ENCODE peak calls at places on chromosomes 4 and X, in five cellular contexts. M, P, V, I and U are unnamed samples.

GRCh38 chr4:177554966-177555574 is 112.8 kb upstream of the AGA start:
- DNase-seq in M (no peak), V (no peak), I (peak), P (no peak), U (peak)

GRCh38 chr4:80615099-80615498 is 279.6 kb downstream of the CFAP299 start:
- DNase-seq in M (no peak), I (no peak), V (peak), P (no peak), U (no peak)

GRCh38 chr4:161256172-161256571 is 907.6 kb downstream of the FSTL5 start:
- DNase-seq in P (no peak), I (no peak), V (no peak), M (no peak), U (no peak)

GRCh38 chrX:78708171-78708570 is 39.3 kb upstream of the LPAR4 start:
- DNase-seq in P (peak), M (no peak), V (peak), I (no peak), U (peak)

GRCh38 chrX:71547339-71547738 is 14.4 kb downstream of the OGT start:
- DNase-seq in V (no peak), P (no peak), M (no peak), I (no peak), U (no peak)

GRCh38 chrX:21528076-21528475 is 130.1 kb downstream of the KLHL34 start:
- DNase-seq in I (no peak), P (no peak), V (no peak), M (no peak), U (no peak)

GRCh38 chrX:100946521-100946920 is 17.8 kb upstream of the XKRX start:
- DNase-seq in V (no peak), I (no peak), P (no peak), M (no peak), U (no peak)

GRCh38 chr4:37429906-37430305 is 185.4 kb downstream of the NWD2 start:
- DNase-seq in M (no peak), P (no peak), I (no peak), V (no peak), U (no peak)

GRCh38 chr4:163107754-163108153 is 58.9 kb downstream of the NAF1 start:
- DNase-seq in I (no peak), P (no peak), V (no peak), M (no peak), U (no peak)

GRCh38 chrX:133939655-133940054 is 45.7 kb downstream of the GPC3 start:
- DNase-seq in P (no peak), M (no peak), V (no peak), I (no peak), U (no peak)

GRCh38 chr4:168830777-168831512 is 179.1 kb downstream of the CBR4 start:
- DNase-seq in I (no peak), M (no peak), P (no peak), V (no peak), U (peak)

GRCh38 chr4:143667461-143667860 is 33.0 kb downstream of the FREM3 start:
- DNase-seq in M (no peak), I (no peak), V (no peak), P (no peak), U (no peak)

GRCh38 chr4:112857461-112857860 is 192.0 kb upstream of the ANK2 start:
- DNase-seq in M (no peak), P (no peak), V (no peak), I (no peak), U (peak)

GRCh38 chrX:105876658-105877057 is 54.3 kb downstream of the NRK start:
- DNase-seq in I (no peak), P (no peak), M (no peak), V (peak), U (no peak)

GRCh38 chr4:67634741-67635140 is 66.2 kb downstream of the UBA6 start:
- DNase-seq in I (no peak), P (no peak), M (no peak), V (no peak), U (no peak)

GRCh38 chr4:8615921-8616787 is 23.6 kb downstream of the CPZ start:
- DNase-seq in P (no peak), V (no peak), I (no peak), M (no peak), U (no peak)

GRCh38 chr4:56757270-56757746 is 64.2 kb downstream of the SPINK2 start:
- DNase-seq in V (no peak), M (no peak), P (no peak), I (no peak), U (no peak)

GRCh38 chr4:88291003-88291402 is 6.6 kb upstream of the PPM1K start:
- DNase-seq in P (no peak), I (peak), V (no peak), M (no peak), U (no peak)

GRCh38 chr4:105666693-105667092 is 41.8 kb downstream of the INTS12 start:
- DNase-seq in P (no peak), M (no peak), I (peak), V (no peak), U (peak)

GRCh38 chr4:106201373-106201772 is 114.6 kb downstream of the TBCK start:
- DNase-seq in I (no peak), M (no peak), V (peak), P (no peak), U (peak)

GRCh38 chrX:130909469-130910136 is 6.6 kb upstream of the ENOX2 start:
- DNase-seq in V (no peak), M (no peak), I (peak), P (no peak), U (no peak)

GRCh38 chr4:16443504-16444088 is 217.3 kb upstream of the TAPT1 start:
- DNase-seq in V (peak), P (no peak), I (peak), M (no peak), U (peak)

GRCh38 chr4:123806057-123806456 is 409.5 kb downstream of the SPRY1 start:
- DNase-seq in V (no peak), I (no peak), M (no peak), P (no peak), U (no peak)

GRCh38 chr4:8849266-8850073 is 22.2 kb downstream of the HMX1 start:
- DNase-seq in V (no peak), P (no peak), I (no peak), M (no peak), U (no peak)

GRCh38 chrX:2589186-2590020 is 88.6 kb upstream of the DHRSX start:
- DNase-seq in V (no peak), I (no peak), M (no peak), P (no peak), U (no peak)

GRCh38 chr4:179880756-179881155 is 2362.4 kb upstream of the TENM3 start:
- DNase-seq in I (no peak), M (no peak), P (no peak), V (no peak), U (no peak)

GRCh38 chr4:57148831-57149230 is 38.6 kb upstream of the IGFBP7 start:
- DNase-seq in M (no peak), P (no peak), I (no peak), V (no peak), U (no peak)

GRCh38 chr4:10121568-10122097 is 5.0 kb upstream of the WDR1 start:
- DNase-seq in I (no peak), V (peak), P (no peak), M (no peak), U (no peak)

GRCh38 chr4:77697860-77698599 is 92.4 kb downstream of the CXCL13 start:
- DNase-seq in M (no peak), I (no peak), V (peak), P (no peak), U (peak)

GRCh38 chr4:142035556-142035955 is 399.2 kb downstream of the IL15 start:
- DNase-seq in I (no peak), V (no peak), M (no peak), P (no peak), U (no peak)

GRCh38 chrX:10156199-10157031 is at the start of gene CLCN4:
- DNase-seq in M (no peak), P (no peak), I (no peak), V (peak), U (peak)

GRCh38 chrX:135477576-135477975 is 42.9 kb upstream of the INTS6L start:
- DNase-seq in M (no peak), I (peak), V (peak), P (peak), U (peak)

GRCh38 chrX:120260369-120260768 is 9.8 kb downstream of the ZBTB33 start:
- DNase-seq in M (no peak), P (no peak), I (no peak), V (no peak), U (no peak)

GRCh38 chrX:97790850-97791249 is 907.1 kb downstream of the RPA4 start:
- DNase-seq in M (no peak), P (no peak), V (no peak), I (no peak), U (no peak)

GRCh38 chr4:74659576-74660411 is 134.5 kb downstream of the BTC start:
- DNase-seq in V (peak), M (no peak), I (peak), P (no peak), U (peak)
- TF ChIP-seq RAD21 in V (no peak), M (no peak), I (no peak), P (no peak), U (no peak)

DNA sequence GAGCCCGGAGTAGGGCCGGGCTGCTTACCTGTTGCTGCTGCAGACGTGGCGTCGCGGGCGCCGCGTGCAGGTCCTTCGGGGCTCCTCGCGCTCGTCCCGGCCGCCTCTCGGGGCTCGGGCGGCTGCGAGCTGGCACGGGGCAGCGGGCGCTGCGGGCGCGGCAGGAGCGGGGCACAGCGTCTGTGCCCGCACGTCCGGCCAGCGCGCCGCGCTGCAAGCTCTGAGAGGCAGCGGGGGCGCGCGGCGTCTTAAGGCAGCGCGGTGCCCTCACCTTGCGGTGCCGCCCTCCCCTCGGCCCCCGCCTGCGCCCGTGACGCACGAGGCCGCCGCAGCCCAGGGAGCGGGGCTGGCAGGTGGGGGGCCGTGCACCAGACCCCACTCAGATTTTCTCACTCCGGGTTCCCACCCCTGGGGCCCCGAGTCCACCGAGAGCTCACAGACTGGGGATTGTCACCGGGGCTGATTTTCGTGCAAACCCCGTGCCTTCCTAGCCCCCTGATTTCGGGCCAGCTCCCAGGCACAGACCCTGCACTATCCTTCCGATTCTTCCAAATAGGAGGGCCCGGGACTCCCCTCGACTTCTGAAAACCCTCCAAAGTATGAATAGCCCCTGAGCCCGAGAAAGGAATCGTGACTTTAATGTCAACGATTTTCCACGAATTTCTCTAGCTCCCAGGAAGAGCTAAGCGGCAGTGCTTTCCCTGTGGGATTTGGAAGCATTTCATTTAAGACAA is at the start of gene GPR101:
- DNase-seq in M (no peak), V (no peak), P (no peak), I (no peak), U (no peak)
- TF ChIP-seq HDAC2 in M (no peak), V (no peak), P (no peak), I (no peak), U (no peak)

DNA sequence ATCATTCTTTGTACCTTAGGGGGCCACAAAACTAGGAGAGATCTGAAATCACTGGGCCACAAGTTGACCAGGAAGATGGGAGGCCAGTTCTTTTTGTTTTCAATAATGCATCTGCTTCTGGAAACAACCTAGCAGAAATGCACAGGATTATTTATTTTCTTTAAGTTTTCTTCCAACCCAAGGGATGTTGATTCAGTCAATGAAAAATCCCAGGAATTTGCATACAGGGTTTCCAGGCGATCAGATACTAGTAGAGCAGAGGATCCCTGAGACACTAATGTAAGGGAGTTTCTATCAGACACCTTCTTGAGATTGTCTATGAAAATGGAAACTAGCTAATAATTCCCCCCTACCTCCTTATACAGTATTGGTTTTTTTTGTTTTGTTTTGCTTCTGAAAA is 7.4 kb downstream of the ATOH1 start:
- DNase-seq in M (no peak), V (no peak), I (no peak), P (no peak), U (no peak)
- TF ChIP-seq RAD21 in M (no peak), V (no peak), I (no peak), P (no peak), U (no peak)

GRCh38 chr4:187157380-187157958 is 433.8 kb upstream of the FAT1 start:
- DNase-seq in V (no peak), P (no peak), M (no peak), I (peak), U (no peak)
- TF ChIP-seq HDAC2 in V (no peak), P (no peak), M (no peak), I (no peak), U (no peak)

GRCh38 chr4:48081196-48081595 is 52.9 kb downstream of the TXK start:
- DNase-seq in V (no peak), M (no peak), I (no peak), P (no peak), U (no peak)
- TF ChIP-seq RAD21 in V (no peak), M (no peak), I (no peak), P (no peak), U (no peak)

DNA sequence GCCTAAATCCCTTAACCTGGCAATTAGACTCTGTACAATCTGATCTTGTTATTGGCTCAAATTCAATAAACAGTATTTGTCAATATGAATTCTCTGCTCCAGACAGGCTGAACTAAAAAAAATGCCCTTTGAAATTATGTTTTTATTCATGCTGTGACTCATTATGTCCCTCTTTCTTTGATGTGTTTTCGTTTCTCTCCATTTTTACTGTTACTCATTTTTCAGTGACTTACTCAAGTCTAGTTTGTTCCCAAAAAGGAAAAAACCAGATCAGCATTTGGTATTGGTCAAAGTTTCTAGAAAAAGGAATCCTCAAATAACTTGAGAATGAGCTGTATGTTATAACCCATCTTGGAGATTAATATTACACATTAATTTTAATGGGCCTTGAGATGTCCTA is 40.4 kb downstream of the UNC5C start:
- DNase-seq in P (no peak), V (no peak), I (no peak), M (no peak), U (no peak)
- TF ChIP-seq HDAC2 in P (no peak), V (no peak), I (no peak), M (no peak), U (no peak)

DNA sequence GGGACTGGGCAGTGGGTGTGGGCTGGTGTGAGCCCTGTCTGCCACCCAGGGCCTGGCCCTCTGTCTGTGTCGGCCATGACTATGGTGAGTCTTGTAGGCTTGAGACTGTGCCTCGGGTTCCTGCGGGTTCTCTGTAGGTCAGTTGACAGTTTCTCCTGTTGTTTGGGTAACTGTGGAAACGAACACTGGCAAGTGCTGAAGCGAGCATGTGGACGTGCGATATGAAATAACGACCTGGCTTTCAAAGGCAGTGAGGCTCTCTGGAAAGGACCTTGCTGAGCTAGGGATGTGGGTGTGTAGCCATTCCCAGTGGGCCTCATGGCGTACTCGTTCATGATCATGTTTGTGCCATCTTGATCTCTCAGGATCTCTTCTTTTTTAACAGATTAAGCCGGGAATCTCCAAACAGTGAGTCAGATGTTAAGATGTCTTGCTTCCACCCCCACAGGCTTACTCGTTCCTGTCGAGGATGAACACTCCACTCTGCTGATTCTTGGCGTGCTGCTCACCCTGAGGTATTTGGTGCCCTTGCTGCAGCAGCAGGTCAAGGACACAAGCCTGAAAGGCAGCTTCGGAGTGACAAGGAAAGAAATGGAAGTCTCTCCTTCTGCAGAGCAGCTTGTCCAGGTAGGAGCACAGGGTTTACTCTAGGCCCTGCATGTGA is 41.3 kb downstream of the HTT start:
- DNase-seq in V (no peak), I (no peak), M (no peak), P (no peak), U (no peak)
- TF ChIP-seq RAD21 in V (no peak), I (no peak), M (no peak), P (no peak), U (no peak)

GRCh38 chr4:140090215-140090731 is 63.7 kb downstream of the MAML3 start:
- DNase-seq in V (peak), I (no peak), M (no peak), P (no peak), U (peak)
- TF ChIP-seq HDAC2 in V (no peak), I (no peak), M (no peak), P (no peak), U (no peak)

GRCh38 chrX:115693476-115693875 is 132.5 kb downstream of the PLS3 start:
- DNase-seq in I (no peak), P (no peak), V (no peak), M (no peak), U (no peak)
- TF ChIP-seq RAD21 in I (no peak), P (no peak), V (no peak), M (no peak), U (no peak)

DNA sequence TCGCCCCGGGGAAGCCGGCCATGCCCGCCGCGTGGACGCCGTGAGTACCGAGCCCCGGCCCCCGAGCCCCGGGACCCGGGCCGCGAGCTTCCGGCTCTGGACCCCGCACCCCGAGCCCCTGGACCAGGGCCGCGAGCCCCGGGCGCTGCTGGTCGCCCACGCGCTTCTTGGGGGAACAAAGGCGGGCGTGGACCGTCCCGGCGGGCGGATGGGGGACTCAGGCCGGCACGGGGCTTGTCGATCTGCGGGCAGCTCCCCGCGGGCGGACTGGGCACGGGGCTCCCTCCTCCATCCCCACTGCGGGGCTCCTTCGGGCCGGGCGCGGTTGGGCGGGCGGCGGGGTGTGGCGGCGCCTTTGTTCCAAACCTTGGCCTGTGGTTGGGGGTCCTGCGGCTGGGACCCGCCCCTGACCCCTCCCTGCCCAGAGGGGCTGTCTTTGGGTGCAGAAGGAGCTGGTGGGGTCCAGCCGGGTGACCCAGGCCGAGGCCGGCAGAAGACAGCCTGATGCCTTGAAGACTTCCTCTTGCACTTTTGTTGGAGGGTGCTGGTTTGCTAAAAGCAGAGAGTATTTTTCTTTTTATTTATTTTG is 25.2 kb upstream of the ADD1 start:
- DNase-seq in P (no peak), I (no peak), M (no peak), V (no peak), U (no peak)
- TF ChIP-seq HDAC2 in P (no peak), I (no peak), M (no peak), V (no peak), U (no peak)